ENCODE peak calls at places on chromosomes 4 and X, in four cellular contexts. D is brain microvascular endothelial cell; S is effector memory CD4-positive, alpha-beta T cell; Y is substantia nigra. P is an unnamed sample.

GRCh38 chrX:15073313-15073712 is 196.6 kb downstream of the ASB9 start:
- DNase-seq in D (no peak), S (no peak), Y (no peak), P (no peak)

GRCh38 chrX:120795301-120795700 is 80.4 kb downstream of the CT47B1 start:
- DNase-seq in D (peak), S (no peak), Y (no peak), P (no peak)

GRCh38 chr4:7457201-7458065 is 22.7 kb upstream of the PSAPL1 start:
- DNase-seq in D (no peak), S (no peak), Y (no peak), P (no peak)

GRCh38 chr4:77994194-77994721 is 62.9 kb upstream of the FRAS1 start:
- DNase-seq in D (peak), S (no peak), Y (no peak), P (no peak)

GRCh38 chrX:2418000-2418399 is 82.8 kb downstream of the DHRSX start:
- DNase-seq in D (no peak), S (no peak), Y (no peak), P (no peak)

GRCh38 chr4:61462451-61463326 is 262.6 kb downstream of the ADGRL3 start:
- DNase-seq in D (peak), S (no peak), Y (no peak), P (no peak)

GRCh38 chrX:30626402-30626801 is 26.8 kb upstream of the GK start:
- DNase-seq in D (no peak), S (no peak), Y (no peak), P (no peak)

GRCh38 chrX:106949366-106949765 is 29.2 kb downstream of the CLDN2 start:
- DNase-seq in D (no peak), S (no peak), Y (no peak), P (no peak)

GRCh38 chrX:120291211-120291610 is 20.1 kb downstream of the TMEM255A start:
- DNase-seq in D (no peak), S (no peak), Y (no peak), P (no peak)

GRCh38 chr4:8174970-8175369 is 16.4 kb upstream of the ABLIM2 start:
- DNase-seq in D (no peak), S (no peak), Y (no peak), P (no peak)

GRCh38 chrX:153708415-153708814 is 15.8 kb downstream of the BCAP31 start:
- DNase-seq in D (peak), S (no peak), Y (peak), P (peak)

GRCh38 chr4:13522282-13523104 is 21.8 kb downstream of the NKX3-2 start:
- DNase-seq in D (no peak), S (no peak), Y (no peak), P (no peak)

GRCh38 chr4:14404730-14405129 is 597.6 kb upstream of the CPEB2 start:
- DNase-seq in D (no peak), S (no peak), Y (peak), P (no peak)

GRCh38 chr4:80535551-80535950 is 200.0 kb downstream of the CFAP299 start:
- DNase-seq in D (no peak), S (no peak), Y (no peak), P (no peak)

GRCh38 chr4:139978692-139979091 is 175.3 kb downstream of the MAML3 start:
- DNase-seq in D (no peak), S (no peak), Y (no peak), P (no peak)

GRCh38 chr4:47615385-47615784 is 130.3 kb downstream of the ATP10D start:
- DNase-seq in D (peak), S (no peak), Y (no peak), P (no peak)

GRCh38 chr4:40515398-40516293 is 114.0 kb downstream of the RBM47 start:
- DNase-seq in D (no peak), S (no peak), Y (no peak), P (no peak)

GRCh38 chrX:86044210-86044609 is 3.1 kb downstream of the CHM start:
- DNase-seq in D (no peak), S (no peak), Y (no peak), P (no peak)

GRCh38 chrX:86039625-86040568 is 7.5 kb downstream of the CHM start:
- DNase-seq in D (no peak), S (no peak), Y (no peak), P (no peak)
- H3K27ac ChIP-seq in D (no peak), S (no peak), Y (no peak), P (no peak)

GRCh38 chr4:48748949-48749596 is 31.0 kb downstream of the FRYL start:
- DNase-seq in D (peak), S (no peak), Y (no peak), P (no peak)

GRCh38 chr4:48752256-48752655 is 27.8 kb downstream of the FRYL start:
- DNase-seq in D (no peak), S (no peak), Y (no peak), P (no peak)

GRCh38 chr4:48742412-48742811 is 37.7 kb downstream of the FRYL start:
- DNase-seq in D (no peak), S (no peak), Y (no peak), P (no peak)

GRCh38 chr4:48752726-48753125 is 27.4 kb downstream of the FRYL start:
- DNase-seq in D (no peak), S (no peak), Y (no peak), P (peak)

GRCh38 chr4:48746608-48747374 is 33.3 kb downstream of the FRYL start:
- DNase-seq in D (no peak), S (no peak), Y (no peak), P (no peak)
- H3K27ac ChIP-seq in D (no peak), S (no peak), Y (no peak), P (no peak)

GRCh38 chrX:5674036-5674435 is 554.6 kb downstream of the NLGN4X start:
- DNase-seq in D (no peak), S (no peak), Y (no peak), P (no peak)
- H3K27ac ChIP-seq in D (no peak), S (no peak), Y (no peak), P (no peak)

GRCh38 chr4:2363951-2364653 is 54.3 kb downstream of the ZFYVE28 start:
- DNase-seq in D (no peak), S (no peak), Y (no peak), P (no peak)
- H3K27ac ChIP-seq in D (no peak), S (peak), Y (peak), P (no peak)

GRCh38 chr4:188879598-188879997 is 740.4 kb downstream of the TRIML1 start:
- DNase-seq in D (no peak), S (no peak), Y (no peak), P (no peak)
- H3K27ac ChIP-seq in D (no peak), S (no peak), Y (no peak), P (no peak)

GRCh38 chr4:88630756-88631155 is 38.5 kb downstream of the HERC3 start:
- DNase-seq in D (peak), S (no peak), Y (no peak), P (no peak)
- H3K27ac ChIP-seq in D (peak), S (no peak), Y (no peak), P (no peak)

P was measured in uterus.